ENCODE peak calls at places on chromosomes 6 and 20, in eight cellular contexts. Y is lower lobe of right lung, Q is germinal center, K is astrocyte of the hippocampus, U is heart left ventricle, W is progenitor cell of endocrine pancreas, D is head of caudate nucleus, O is brain microvascular endothelial cell. J is an unnamed sample.

GRCh38 chr20:38291961-38292360 is 12.0 kb upstream of the BPI start:
- DNase-seq in Y (no peak), Q (no peak), K (no peak), U (no peak), W (no peak), D (no peak), O (no peak), J (no peak)

GRCh38 chr20:9156529-9157280 is 87.8 kb downstream of the PLCB4 start:
- DNase-seq in Y (no peak), Q (no peak), K (no peak), U (no peak), W (no peak), D (no peak), O (no peak), J (no peak)

GRCh38 chr20:63191400-63191799 is 24.5 kb downstream of the YTHDF1 start:
- DNase-seq in Y (peak; percentile 52), Q (no peak), K (no peak), U (no peak), W (no peak), D (no peak), O (no peak), J (peak; percentile 94)

GRCh38 chr6:43939281-43940070 is 169.5 kb downstream of the VEGFA start:
- DNase-seq in Y (no peak), Q (no peak), K (no peak), U (peak; percentile 19), W (no peak), D (no peak), O (no peak), J (peak; percentile 34)

GRCh38 chr6:100719883-100720682 is 161.0 kb downstream of the ASCC3 start:
- DNase-seq in Y (no peak), Q (no peak), K (peak; percentile 41), U (no peak), W (no peak), D (no peak), O (no peak), J (no peak)

GRCh38 chr6:157229733-157230132 is 93.6 kb downstream of the TMEM242 start:
- DNase-seq in Y (no peak), Q (no peak), K (no peak), U (no peak), W (no peak), D (no peak), O (no peak), J (peak; percentile 66)

GRCh38 chr6:166382500-166382932 is 224 bp downstream of the MPC1 start:
- DNase-seq in Y (no peak), Q (no peak), K (no peak), U (peak; percentile 35), W (no peak), D (no peak), O (no peak), J (no peak)

GRCh38 chr20:34111712-34112599 is at the start of gene EIF2S2:
- DNase-seq in Y (peak; percentile 98), Q (peak; percentile 97), K (peak; percentile 100), U (peak; percentile 95), W (peak; percentile 98), D (peak; percentile 96), O (peak; percentile 93), J (peak; percentile 99)

GRCh38 chr6:113634352-113635163 is 222.6 kb upstream of the MARCKS start:
- DNase-seq in Y (no peak), Q (peak; percentile 32), K (no peak), U (no peak), W (no peak), D (no peak), O (peak; percentile 37), J (no peak)

GRCh38 chr6:26022166-26022510 is 59.5 kb downstream of the TRIM38 start:
- DNase-seq in Y (no peak), Q (peak; percentile 46), K (peak; percentile 88), U (peak; percentile 72), W (no peak), D (peak; percentile 81), O (peak; percentile 78), J (peak; percentile 79)

GRCh38 chr6:112879920-112880413 is 532.8 kb downstream of the RFPL4B start:
- DNase-seq in Y (peak; percentile 65), Q (no peak), K (peak; percentile 62), U (no peak), W (peak; percentile 81), D (peak; percentile 82), O (no peak), J (peak; percentile 54)

GRCh38 chr6:19472168-19472567 is 365.0 kb upstream of the ID4 start:
- DNase-seq in Y (no peak), Q (no peak), K (peak; percentile 93), U (no peak), W (no peak), D (no peak), O (peak; percentile 99), J (no peak)